ENCODE peak calls at places on chromosomes 16 and 17, in six cellular contexts. F is H9, D is IMR-90, L is H1, A is mesenchymal stem cell, U is trophoblast cell. I is an unnamed sample. For H3K4me1, the result is how much of the 10 kb centered on the place peaks cover.

GRCh38 chr17:75191584-75191983 is 8.8 kb upstream of the SUMO2 start:
- DNase-seq in A (peak), F (no peak), U (no peak), L (no peak), D (peak), I (no peak)

GRCh38 chr16:48161906-48162305 is 6.1 kb upstream of the ABCC12 start:
- DNase-seq in L (no peak), D (no peak), A (no peak), U (no peak), F (no peak), I (no peak)

GRCh38 chr17:77556408-77557068 is 402.0 kb upstream of the TNRC6C start:
- DNase-seq in U (no peak), D (no peak), L (no peak), F (no peak), A (no peak), I (no peak)

GRCh38 chr16:85750827-85751641 is at the start of gene C16orf74:
- DNase-seq in F (no peak), D (peak), U (peak), L (no peak), A (peak), I (no peak)

GRCh38 chr17:55549140-55549539 is 37.9 kb upstream of the SMIM36 start:
- DNase-seq in L (no peak), U (no peak), A (peak), F (no peak), D (no peak), I (no peak)

GRCh38 chr17:76726231-76726765 is at the start of gene JMJD6:
- DNase-seq in A (peak), U (peak), F (peak), D (peak), L (peak), I (peak)

GRCh38 chr16:89410794-89411309 is 79.5 kb downstream of the ANKRD11 start:
- DNase-seq in D (peak), L (no peak), F (no peak), A (peak), U (no peak), I (no peak)

GRCh38 chr16:86823895-86824671 is 245.7 kb downstream of the FOXL1 start:
- DNase-seq in L (no peak), U (no peak), A (peak), D (peak), F (no peak), I (no peak)

GRCh38 chr17:50080096-50080480 is 15.1 kb upstream of the PDK2 start:
- DNase-seq in F (no peak), L (no peak), U (no peak), A (no peak), D (no peak), I (no peak)

GRCh38 chr17:80855968-80856862 is 135.4 kb upstream of the CHMP6 start:
- DNase-seq in A (peak), U (peak), F (no peak), D (peak), L (no peak), I (no peak)

GRCh38 chr16:3879887-3880564 is 487 bp downstream of the CREBBP start:
- DNase-seq in L (no peak), U (peak), F (peak), D (peak), A (peak), I (no peak)

GRCh38 chr16:50497592-50497991 is 50.6 kb upstream of the NKD1 start:
- DNase-seq in F (no peak), D (peak), L (no peak), U (no peak), A (no peak), I (no peak)

GRCh38 chr17:44793885-44794698 is 35.3 kb downstream of the ADAM11 start:
- DNase-seq in D (no peak), U (no peak), L (no peak), A (no peak), F (no peak), I (no peak)

GRCh38 chr17:9272506-9272905 is 251.2 kb downstream of the NTN1 start:
- DNase-seq in L (no peak), U (no peak), A (no peak), D (no peak), F (no peak), I (no peak)

GRCh38 chr17:8223356-8224063 is 13.1 kb upstream of the AURKB start:
- DNase-seq in F (peak), D (peak), L (no peak), A (peak), U (no peak), I (peak)

GRCh38 chr16:64440421-64440831 is 681.4 kb downstream of the CDH11 start:
- DNase-seq in U (no peak), L (no peak), A (peak), F (no peak), D (peak), I (no peak)

GRCh38 chr17:13084420-13084819 is 66.6 kb upstream of the ELAC2 start:
- DNase-seq in A (no peak), F (no peak), L (no peak), D (no peak), U (no peak), I (no peak)

GRCh38 chr17:57877803-57878202 is 28.0 kb upstream of the MRPS23 start:
- DNase-seq in L (no peak), A (peak), U (no peak), D (no peak), F (no peak), I (no peak)
- H3K4me1 ChIP-seq in L (under half), A (half or more), U (half or more), D (half or more), F (under half), I (under half)

DNA sequence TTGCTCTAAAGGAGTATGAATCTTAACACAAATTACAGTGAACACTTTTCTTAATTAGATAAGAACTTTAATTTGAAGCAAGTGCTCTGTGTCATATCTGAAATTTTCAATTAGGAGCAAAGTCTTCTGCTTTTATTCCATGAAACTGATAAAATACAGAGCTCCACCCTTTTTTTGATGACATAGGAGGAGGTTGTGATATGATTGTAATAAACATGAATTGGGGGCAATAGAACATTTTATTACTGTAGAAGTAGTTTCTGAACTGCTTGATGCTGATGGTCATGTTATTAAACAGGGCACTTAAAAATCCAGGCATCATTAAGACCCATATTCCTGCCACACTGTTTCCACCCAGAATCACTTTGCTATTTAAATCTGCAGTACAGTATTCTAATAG is 1.1 kb downstream of the KRT20 start:
- DNase-seq in D (no peak), F (no peak), A (no peak), L (no peak), U (no peak), I (no peak)
- H3K14ac ChIP-seq in D (no peak), F (no peak), A (no peak), L (no peak), U (no peak), I (no peak)

DNA sequence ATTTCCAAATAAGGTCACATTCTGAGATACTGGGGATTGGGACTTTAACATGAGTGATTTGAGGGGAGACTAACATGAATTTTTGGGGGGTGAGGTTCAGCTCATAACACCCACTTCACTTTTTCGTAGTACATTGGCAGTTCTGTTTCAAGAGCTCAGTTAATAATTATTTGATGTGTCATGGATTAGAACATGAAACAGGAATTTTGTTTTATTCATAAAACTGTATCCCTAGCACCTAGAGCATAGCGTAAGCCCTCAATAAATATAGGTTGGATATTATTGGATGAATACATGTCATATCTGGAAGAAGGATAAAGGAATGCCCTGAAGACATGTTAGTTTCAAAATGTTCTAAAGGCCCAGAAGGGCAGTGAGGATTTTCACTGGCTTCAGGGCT is 119.8 kb downstream of the PRKCA start:
- DNase-seq in F (no peak), A (no peak), D (peak), L (no peak), U (no peak), I (no peak)
- H4K8ac ChIP-seq in F (no peak), A (no peak), D (peak), L (no peak), U (no peak), I (no peak)

DNA sequence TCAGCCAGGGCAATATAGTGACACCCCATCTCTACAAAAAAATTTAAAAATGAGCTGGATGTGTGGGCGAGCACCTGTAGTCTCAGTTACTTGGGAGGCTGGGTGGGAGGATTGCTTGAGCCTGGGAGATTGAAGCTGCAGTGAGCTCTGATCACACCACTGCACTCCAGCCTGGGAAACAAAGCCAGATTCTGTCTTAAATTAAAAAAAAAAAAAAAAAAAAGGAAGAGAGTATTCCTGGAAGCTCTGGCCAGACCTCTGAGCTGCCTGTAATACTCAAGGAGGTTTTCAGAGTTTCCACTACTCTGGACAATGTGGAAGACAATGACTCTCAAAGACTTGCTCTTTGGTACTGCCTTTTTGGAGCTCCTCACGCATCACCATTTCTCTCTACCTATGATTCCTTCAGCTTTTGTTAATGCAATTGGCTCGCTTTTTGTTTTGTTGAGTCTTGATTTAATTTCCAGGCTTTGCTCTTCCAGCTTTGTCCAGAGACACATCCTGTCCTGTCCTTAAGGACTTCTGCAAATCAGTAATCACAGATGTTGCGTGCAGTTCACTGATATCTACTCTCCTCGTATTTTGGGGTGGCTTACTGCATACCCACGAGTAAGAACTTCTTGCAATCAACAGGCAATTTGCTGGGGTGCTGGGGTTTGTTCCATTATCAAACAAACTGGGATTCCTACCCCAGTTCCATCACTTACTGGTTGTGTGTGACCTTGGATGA is 10.8 kb downstream of the CHD9 start:
- DNase-seq in F (no peak), A (no peak), L (no peak), D (no peak), U (no peak), I (no peak)
- H3K4me1 ChIP-seq in F (under half), A (under half), L (under half), D (under half), U (under half), I (under half)

GRCh38 chr17:51598824-51599223 is 338.5 kb downstream of the UTP18 start:
- DNase-seq in F (peak), L (peak), U (no peak), D (no peak), A (no peak), I (no peak)
- H3K14ac ChIP-seq in F (no peak), L (no peak), U (no peak), D (no peak), A (no peak), I (no peak)

GRCh38 chr16:53053967-53054669 is 673 bp upstream of the CHD9 start:
- DNase-seq in A (no peak), D (no peak), L (no peak), U (no peak), F (no peak), I (no peak)
- H4K8ac ChIP-seq in A (peak), D (peak), L (peak), U (peak), F (no peak), I (peak)

DNA sequence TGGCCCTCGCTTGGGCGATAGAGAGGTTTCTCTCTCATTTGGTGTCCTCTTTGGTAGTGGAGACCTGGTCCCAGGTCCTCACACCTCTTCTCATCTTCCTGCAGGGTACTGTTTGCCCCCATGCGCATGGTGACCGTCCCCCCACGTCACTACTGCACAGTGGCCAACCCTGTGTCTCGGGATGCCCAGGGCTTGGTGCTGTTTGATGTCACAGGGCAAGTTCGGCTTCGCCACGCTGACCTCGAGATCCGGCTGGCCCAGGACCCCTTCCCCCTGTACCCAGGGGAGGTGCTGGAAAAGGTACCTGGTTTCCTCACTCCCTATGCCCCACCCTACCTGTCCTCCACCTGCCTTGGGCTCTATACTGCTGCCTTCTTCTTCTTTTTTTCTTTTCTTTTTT is 10.5 kb downstream of the MVP start:
- DNase-seq in D (no peak), A (no peak), U (no peak), L (no peak), F (no peak), I (no peak)
- H3K4me1 ChIP-seq in D (under half), A (under half), U (under half), L (under half), F (under half), I (under half)

DNA sequence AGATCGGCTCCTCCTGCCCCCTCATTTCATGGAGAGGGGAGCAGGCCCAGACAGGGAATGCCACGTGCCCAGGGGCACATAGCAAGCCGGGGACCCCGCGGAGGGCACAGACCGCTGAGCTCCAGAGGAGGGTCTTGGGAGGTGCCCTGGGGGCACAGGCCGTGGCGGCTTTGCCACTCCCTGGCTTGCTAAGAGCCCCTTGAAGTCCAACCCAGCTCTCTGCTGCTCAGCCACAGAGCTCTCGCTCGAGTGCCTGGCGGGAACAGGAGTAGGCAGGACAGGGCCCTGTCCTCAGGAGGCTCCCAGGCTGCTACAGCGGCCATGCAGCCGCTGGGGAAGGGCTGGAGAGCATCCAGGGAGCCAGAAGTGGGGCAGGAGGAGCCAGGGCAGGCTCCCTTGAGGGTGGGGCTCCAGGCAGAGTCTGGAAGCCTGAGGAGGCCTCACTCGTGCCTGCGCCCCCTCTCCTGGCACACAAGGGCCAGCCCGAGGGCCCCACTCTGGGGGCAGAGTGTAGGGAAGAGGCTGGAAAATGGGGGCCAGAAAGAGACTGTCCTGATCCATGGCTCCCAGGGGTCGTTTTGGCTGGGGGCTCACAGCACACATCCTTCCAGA is 4.4 kb upstream of the RAB26 start:
- DNase-seq in F (peak), A (no peak), D (no peak), L (no peak), U (no peak), I (no peak)
- H3K14ac ChIP-seq in F (no peak), A (no peak), D (no peak), L (no peak), U (no peak), I (peak)

DNA sequence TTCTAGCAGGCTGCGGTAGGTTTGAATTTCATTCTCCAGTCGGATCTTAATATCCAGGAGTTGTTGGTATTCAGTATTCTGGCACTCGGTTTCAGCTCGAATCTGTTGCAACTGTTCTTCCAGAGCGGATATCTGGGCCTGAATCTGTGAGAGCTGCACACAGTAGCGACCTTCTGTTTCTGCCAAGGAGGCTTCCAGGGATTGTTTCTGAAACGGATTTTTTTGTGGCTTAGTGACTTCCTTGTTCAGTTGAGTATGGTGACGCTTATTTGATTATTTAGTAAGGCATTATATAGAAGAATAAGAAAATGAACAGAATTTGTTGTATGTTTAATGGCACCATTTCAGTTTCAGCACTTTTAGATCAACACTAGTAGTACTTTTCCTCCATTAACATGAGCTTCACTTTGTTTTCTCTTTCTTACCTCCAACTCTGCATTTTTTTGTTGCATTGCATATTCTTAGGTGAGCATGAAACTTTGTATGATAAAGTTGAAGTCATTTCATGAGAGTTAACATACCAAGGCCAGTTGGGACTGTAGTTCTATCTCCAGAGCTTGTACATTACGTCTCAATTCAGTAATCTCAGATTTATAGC is 2.8 kb downstream of the KRT10 start:
- DNase-seq in A (peak), L (no peak), D (peak), U (no peak), F (no peak), I (no peak)
- H4K8ac ChIP-seq in A (peak), L (no peak), D (peak), U (peak), F (no peak), I (no peak)

I was measured in neuronal stem cell.